ENCODE peak calls at places on chromosomes 16 and 17, in nine cellular contexts. M is thoracic aorta, S is adrenal gland, X is heart left ventricle, Z is cardiac muscle cell, C is breast epithelium, U is Karpas-422, V is tibial artery, A is stomach. J is an unnamed sample.

GRCh38 chr16:86319871-86320270 is 190.5 kb upstream of the FOXF1 start:
- DNase-seq in M (no peak), S (no peak), X (no peak), Z (peak; percentile 56), C (no peak), U (no peak), V (no peak), A (no peak), J (no peak)

GRCh38 chr17:45338023-45338781 is 21.4 kb upstream of the MAP3K14 start:
- DNase-seq in M (no peak), S (no peak), X (peak; percentile 57), Z (peak; percentile 45), C (no peak), U (no peak), V (peak; percentile 66), A (no peak), J (peak; percentile 50)

GRCh38 chr17:77326636-77327035 is 185.9 kb downstream of the SEC14L1 start:
- DNase-seq in M (no peak), S (no peak), X (no peak), Z (no peak), C (peak; percentile 12), U (no peak), V (peak; percentile 61), A (peak; percentile 10), J (peak; percentile 10)

GRCh38 chr17:36722121-36722902 is 120.9 kb downstream of the MRM1 start:
- DNase-seq in M (no peak), S (peak; percentile 38), X (peak; percentile 57), Z (peak; percentile 65), C (no peak), U (peak; percentile 89), V (no peak), A (peak; percentile 54), J (peak; percentile 94)

GRCh38 chr16:84585886-84586285 is 32.0 kb downstream of the COTL1 start:
- DNase-seq in M (no peak), S (no peak), X (no peak), Z (no peak), C (no peak), U (peak; percentile 64), V (no peak), A (no peak), J (no peak)

GRCh38 chr17:76281573-76282371 is 16.6 kb downstream of the UBALD2 start:
- DNase-seq in M (no peak), S (no peak), X (no peak), Z (no peak), C (no peak), U (no peak), V (no peak), A (no peak), J (no peak)

GRCh38 chr17:43908111-43908721 is 880 bp upstream of the MPP2 start:
- DNase-seq in M (peak; percentile 40), S (peak; percentile 28), X (peak; percentile 76), Z (peak; percentile 78), C (peak; percentile 57), U (peak; percentile 90), V (peak; percentile 92), A (peak; percentile 65), J (peak; percentile 61)

GRCh38 chr17:55722016-55722706 is 503 bp downstream of the TMEM100 start:
- DNase-seq in M (no peak), S (no peak), X (no peak), Z (no peak), C (no peak), U (no peak), V (no peak), A (no peak), J (no peak)

DNA sequence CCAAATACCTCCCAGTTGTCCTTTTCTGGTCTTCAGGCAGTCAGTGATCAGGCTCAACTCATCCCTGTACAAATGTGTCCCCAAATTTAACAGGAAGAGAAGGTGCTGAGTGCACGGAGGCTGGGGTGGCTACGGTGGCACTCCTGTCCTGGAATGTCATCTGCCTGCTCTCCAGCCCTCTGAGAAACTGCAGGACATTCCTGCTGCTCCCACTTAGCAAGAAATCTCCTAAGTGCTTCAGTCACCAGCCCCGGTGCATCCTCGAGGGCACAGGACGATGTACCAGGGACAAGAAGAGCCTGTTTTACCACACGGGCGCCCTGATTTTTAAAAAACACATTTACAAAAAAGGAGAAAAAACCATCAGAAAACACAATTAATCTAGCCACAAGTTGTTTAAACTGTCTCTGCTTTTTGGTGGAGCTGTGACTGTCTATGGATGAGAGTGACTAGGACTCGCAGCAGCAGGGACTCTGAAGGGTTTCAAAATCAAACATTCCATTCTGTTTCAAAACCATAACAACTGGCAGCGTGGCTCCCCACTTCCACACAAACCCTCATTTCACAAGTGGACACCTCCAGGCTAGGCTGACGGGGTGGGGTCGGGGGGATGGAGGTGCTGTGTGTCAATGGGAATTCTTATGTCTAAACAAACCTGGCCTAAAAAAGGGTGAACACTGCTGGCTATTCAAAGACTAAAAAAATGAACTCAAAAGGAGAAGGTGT is 65.3 kb upstream of the CNEP1R1 start:
- DNase-seq in M (no peak), S (no peak), X (no peak), Z (no peak), C (no peak), U (no peak), V (no peak), A (no peak), J (no peak)
- H3K4me3 ChIP-seq in M (no peak overlapping the region), S (no peak overlapping the region), X (no peak overlapping the region), Z (no peak overlapping the region), C (no peak overlapping the region), U (no peak overlapping the region), V (no peak overlapping the region), A (no peak overlapping the region), J (no peak overlapping the region)

GRCh38 chr17:10297691-10298090 is 75.1 kb downstream of the MYH13 start:
- DNase-seq in M (no peak), S (no peak), X (no peak), Z (no peak), C (no peak), U (no peak), V (no peak), A (no peak), J (no peak)

GRCh38 chr17:10292057-10292931 is 80.5 kb downstream of the MYH13 start:
- DNase-seq in M (no peak), S (no peak), X (peak; percentile 79), Z (peak; percentile 87), C (peak; percentile 20), U (peak; percentile 56), V (no peak), A (no peak), J (no peak)

GRCh38 chr17:10290046-10290445 is 82.8 kb downstream of the MYH13 start:
- DNase-seq in M (no peak), S (no peak), X (peak; percentile 45), Z (peak; percentile 72), C (no peak), U (no peak), V (no peak), A (no peak), J (no peak)

GRCh38 chr17:10295728-10296343 is 77.0 kb downstream of the MYH13 start:
- DNase-seq in M (no peak), S (peak; percentile 42), X (no peak), Z (peak; percentile 85), C (no peak), U (peak; percentile 89), V (no peak), A (no peak), J (peak; percentile 35)

GRCh38 chr17:10294162-10294561 is 78.6 kb downstream of the MYH13 start:
- DNase-seq in M (no peak), S (no peak), X (no peak), Z (no peak), C (no peak), U (no peak), V (no peak), A (no peak), J (no peak)
- H3K27ac ChIP-seq in M (no peak overlapping the region), S (no peak overlapping the region), X (no peak overlapping the region), Z (no peak overlapping the region), C (no peak overlapping the region), U (no peak overlapping the region), V (no peak overlapping the region), A (no peak overlapping the region), J (no peak overlapping the region)

GRCh38 chr16:68244903-68245853 is at the start of gene PLA2G15:
- DNase-seq in M (peak; percentile 87), S (peak; percentile 97), X (peak; percentile 98), Z (peak; percentile 98), C (peak; percentile 92), U (peak; percentile 98), V (peak; percentile 98), A (peak; percentile 96), J (peak; percentile 94)

GRCh38 chr16:68244481-68244902 is 681 bp upstream of the PLA2G15 start:
- DNase-seq in M (no peak), S (no peak), X (no peak), Z (no peak), C (no peak), U (no peak), V (no peak), A (no peak), J (no peak)

GRCh38 chr16:68246121-68246520 is 948 bp downstream of the PLA2G15 start:
- DNase-seq in M (no peak), S (no peak), X (no peak), Z (no peak), C (no peak), U (no peak), V (no peak), A (no peak), J (no peak)

GRCh38 chr16:68242085-68242484 is 3.1 kb upstream of the PLA2G15 start:
- DNase-seq in M (no peak), S (no peak), X (no peak), Z (no peak), C (no peak), U (no peak), V (no peak), A (no peak), J (no peak)

DNA sequence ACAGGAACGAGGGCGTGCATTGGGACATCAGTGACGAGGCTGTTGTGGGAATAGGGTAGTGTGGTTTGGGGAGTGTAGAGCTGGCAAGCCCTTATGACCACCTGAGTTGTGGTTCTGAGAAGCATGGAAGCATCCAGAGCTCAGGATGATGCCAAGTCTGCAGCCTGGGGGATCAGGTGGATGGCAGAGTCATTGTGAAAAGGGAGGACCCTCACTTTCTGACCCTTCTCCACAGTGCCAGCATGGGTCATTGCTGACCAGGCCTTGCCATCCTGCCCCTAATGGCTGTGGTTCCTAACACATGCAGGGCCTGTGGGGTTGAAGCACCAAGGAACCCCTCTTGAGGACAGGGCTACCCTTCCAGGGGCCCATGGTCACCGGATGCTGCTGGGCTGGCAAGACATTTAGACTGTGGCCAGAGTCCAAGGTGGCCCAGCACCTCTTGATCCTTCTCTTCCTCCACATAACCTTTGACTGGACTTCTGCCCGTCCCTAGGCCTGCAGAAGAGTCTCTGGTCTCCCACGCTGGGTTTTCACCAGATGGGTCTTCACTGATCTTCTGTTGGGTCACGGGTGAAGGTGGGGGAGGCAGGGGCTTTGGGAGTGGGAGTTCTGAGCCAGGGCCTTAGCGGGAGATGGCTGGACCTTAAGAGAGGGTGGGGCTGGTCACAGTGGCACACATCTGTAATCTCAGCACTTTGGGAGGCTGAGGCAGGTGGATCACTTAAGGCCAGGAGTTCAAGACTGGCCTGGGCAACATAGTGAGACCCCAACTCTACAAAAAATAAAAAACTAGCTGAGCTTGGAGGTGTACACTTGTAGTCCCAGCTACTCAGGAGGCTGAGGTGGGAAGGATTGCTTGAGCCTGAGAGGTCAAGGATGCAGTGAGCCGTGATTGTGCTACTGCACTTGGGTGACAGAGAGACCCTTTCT is 2.0 kb upstream of the PLA2G15 start:
- DNase-seq in M (no peak), S (no peak), X (peak; percentile 15), Z (no peak), C (no peak), U (no peak), V (no peak), A (no peak), J (no peak)
- H3K4me1 ChIP-seq in M (peaks cover 33% of the 10 kb centered on the region), S (peaks cover 34% of the 10 kb centered on the region), X (peaks cover 50% of the 10 kb centered on the region), Z (no peaks in the 10 kb centered on the region), C (peaks cover 6% of the 10 kb centered on the region), U (peaks cover 29% of the 10 kb centered on the region), V (peaks cover 42% of the 10 kb centered on the region), A (peaks cover 34% of the 10 kb centered on the region), J (peaks cover 29% of the 10 kb centered on the region)

DNA sequence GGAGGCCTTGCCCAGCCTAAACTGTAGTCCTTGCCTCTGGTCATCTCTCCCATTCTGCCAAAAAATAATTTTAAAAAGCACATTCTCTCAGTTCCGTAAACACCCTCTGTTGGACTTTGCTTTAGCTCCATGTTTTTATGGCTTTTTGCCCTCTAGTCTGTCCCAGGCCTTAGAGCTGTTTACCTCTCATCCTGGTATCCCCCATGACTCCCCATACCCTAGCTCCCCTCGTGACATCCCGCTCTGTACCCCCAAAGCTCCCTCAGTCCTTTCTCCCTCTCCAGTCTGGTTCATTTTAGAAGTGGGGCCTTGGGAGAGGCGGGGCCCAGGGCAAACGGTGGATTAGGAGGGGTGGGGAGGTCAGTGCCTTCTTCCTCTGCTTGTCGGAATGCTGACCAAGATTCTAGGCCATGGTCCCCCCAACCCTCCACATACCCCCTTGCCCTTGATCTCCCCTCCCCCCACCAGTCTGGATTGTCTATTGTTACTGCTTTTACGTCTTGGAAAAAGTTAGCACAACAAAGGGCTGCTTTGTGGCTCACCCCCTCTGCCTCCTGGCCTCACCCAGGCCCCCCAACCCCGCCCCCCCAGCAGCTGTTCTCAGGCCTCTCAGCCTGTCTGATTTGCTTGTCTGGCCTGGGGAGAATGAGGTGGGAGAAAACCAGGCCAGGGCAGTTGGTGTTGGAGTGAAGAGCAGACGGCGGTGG is 18.3 kb downstream of the GJD3 start:
- DNase-seq in M (no peak), S (no peak), X (no peak), Z (no peak), C (no peak), U (no peak), V (no peak), A (no peak), J (no peak)
- H3K4me3 ChIP-seq in M (peak overlapping the region; percentile 94), S (no peak overlapping the region), X (peak overlapping the region; percentile 66), Z (no peak overlapping the region), C (peak overlapping the region; percentile 67), U (no peak overlapping the region), V (peak overlapping the region; percentile 70), A (peak overlapping the region; percentile 79), J (peak overlapping the region; percentile 84)

J was measured in upper lobe of left lung.